ENCODE peak calls at places on chromosomes 4 and X, in seven cellular contexts. T is GM12878, G is HCT116, O is K562, E is SK-N-SH, V is H1, D is HepG2. L is an unnamed sample.

GRCh38 chr4:140037353-140038030 is 116.5 kb downstream of the MAML3 start:
- DNase-seq in T (no peak), G (no peak), O (no peak), E (no peak), V (no peak), D (peak; percentile 77), L (peak; percentile 13)

GRCh38 chrX:71056857-71057256 is 11.3 kb downstream of the SNX12 start:
- DNase-seq in T (no peak), G (no peak), O (no peak), E (no peak), V (no peak), D (no peak), L (no peak)

GRCh38 chrX:74492720-74493201 is 71.5 kb downstream of the SLC16A2 start:
- DNase-seq in T (no peak), G (no peak), O (peak; percentile 1), E (peak; percentile 16), V (no peak), D (no peak), L (no peak)

GRCh38 chr4:140756292-140757219 is at the start of gene TBC1D9:
- DNase-seq in T (peak; percentile 25), G (peak; percentile 86), O (peak; percentile 9), E (peak; percentile 81), V (peak; percentile 91), D (peak; percentile 68), L (peak; percentile 34)

GRCh38 chr4:184762100-184762499 is 28.2 kb upstream of the CENPU start:
- DNase-seq in T (peak; percentile 50), G (no peak), O (no peak), E (no peak), V (no peak), D (no peak), L (no peak)

GRCh38 chr4:109588176-109588575 is 28.1 kb downstream of the MCUB start:
- DNase-seq in T (peak; percentile 58), G (no peak), O (no peak), E (no peak), V (no peak), D (no peak), L (no peak)

GRCh38 chrX:150364347-150365050 is 1.4 kb downstream of the MAMLD1 start:
- DNase-seq in T (no peak), G (no peak), O (no peak), E (peak; percentile 59), V (no peak), D (no peak), L (no peak)

GRCh38 chr4:76373919-76374552 is 46.9 kb downstream of the CCDC158 start:
- DNase-seq in T (no peak), G (no peak), O (no peak), E (no peak), V (no peak), D (no peak), L (no peak)

GRCh38 chr4:53100801-53101581 is 238.9 kb downstream of the RASL11B start:
- DNase-seq in T (no peak), G (no peak), O (no peak), E (no peak), V (no peak), D (no peak), L (no peak)

GRCh38 chr4:25827897-25828296 is 34.9 kb downstream of the SEL1L3 start:
- DNase-seq in T (no peak), G (no peak), O (no peak), E (no peak), V (no peak), D (no peak), L (no peak)

GRCh38 chrX:93259029-93259428 is 414.3 kb downstream of the NAP1L3 start:
- DNase-seq in T (no peak), G (no peak), O (no peak), E (no peak), V (no peak), D (no peak), L (no peak)

GRCh38 chrX:87571965-87572364 is 54.4 kb downstream of the KLHL4 start:
- DNase-seq in T (no peak), G (no peak), O (no peak), E (no peak), V (no peak), D (no peak), L (no peak)

GRCh38 chr4:41217373-41217772 is 3.0 kb upstream of the APBB2 start:
- DNase-seq in T (no peak), G (no peak), O (no peak), E (no peak), V (no peak), D (no peak), L (no peak)

GRCh38 chrX:147958316-147958715 is 22.8 kb upstream of the FMR1NB start:
- DNase-seq in T (no peak), G (no peak), O (no peak), E (no peak), V (no peak), D (no peak), L (no peak)

GRCh38 chr4:188971125-188971524 is 831.9 kb downstream of the TRIML1 start:
- DNase-seq in T (no peak), G (peak; percentile 13), O (no peak), E (peak; percentile 9), V (no peak), D (no peak), L (no peak)

GRCh38 chrX:15515931-15516330 is 15.3 kb downstream of the BMX start:
- DNase-seq in T (no peak), G (no peak), O (peak; percentile 87), E (no peak), V (no peak), D (no peak), L (no peak)

GRCh38 chr4:154433543-154433942 is 58.1 kb downstream of the DCHS2 start:
- DNase-seq in T (no peak), G (no peak), O (no peak), E (no peak), V (no peak), D (no peak), L (no peak)
- TF ChIP-seq JUND in T (no peak), G (no peak), O (no peak), E (no peak), V (no peak), D (no peak), L (no peak)

DNA sequence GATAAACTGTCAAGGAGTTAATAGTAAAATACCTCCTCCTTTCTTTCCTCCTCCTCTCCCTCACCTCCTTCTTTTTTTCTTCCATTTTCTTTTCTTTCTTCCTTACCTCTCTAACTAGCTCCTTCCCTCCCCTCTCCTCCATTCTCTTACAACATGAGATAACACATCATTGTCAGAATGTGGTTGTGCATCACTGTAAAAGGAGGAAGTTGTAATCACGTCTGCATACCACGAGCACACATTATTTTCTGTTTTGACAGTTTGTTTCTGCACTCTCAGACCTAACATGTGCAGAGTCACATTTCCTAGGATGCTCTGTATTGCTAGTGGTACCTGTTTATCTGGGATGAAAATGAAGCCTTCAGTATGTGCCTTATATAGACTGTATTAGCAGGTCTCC is 9.1 kb downstream of the SLIT2 start:
- DNase-seq in T (no peak), G (no peak), O (no peak), E (no peak), V (no peak), D (no peak), L (no peak)
- TF ChIP-seq JUND in T (no peak), G (no peak), O (no peak), E (no peak), V (no peak), D (no peak), L (no peak)

DNA sequence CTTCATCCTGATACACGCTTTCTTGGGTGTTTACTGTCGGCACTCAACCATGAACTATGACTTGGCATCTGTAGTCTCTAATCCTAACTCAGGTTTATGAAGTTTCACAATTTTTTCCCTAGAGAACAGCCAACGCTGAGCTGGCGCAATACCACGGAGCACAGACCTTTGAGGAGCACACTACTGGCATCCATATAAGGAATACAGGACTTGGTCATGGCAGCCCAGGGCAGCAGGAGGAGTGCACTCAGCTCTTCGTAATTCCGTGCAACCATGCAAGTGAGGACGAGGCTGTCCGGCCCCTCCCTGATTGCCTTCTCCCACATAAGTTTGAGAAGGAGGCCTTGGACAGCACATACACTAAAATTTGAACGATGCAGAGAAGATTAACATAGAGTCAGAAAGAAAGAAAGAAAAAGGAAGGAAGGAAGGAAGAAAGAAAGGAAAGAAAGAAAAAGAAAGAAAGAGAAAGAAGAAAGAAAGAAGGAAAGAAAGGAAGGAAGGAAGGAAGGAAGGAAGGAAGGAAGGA is 41.0 kb upstream of the PDLIM5 start:
- DNase-seq in T (no peak), G (no peak), O (peak; percentile 28), E (no peak), V (no peak), D (peak; percentile 76), L (peak; percentile 12)
- TF ChIP-seq JUND in T (no peak), G (no peak), O (no peak), E (no peak), V (no peak), D (no peak), L (no peak)

GRCh38 chr4:75015627-75016026 is 82.7 kb downstream of the PARM1 start:
- DNase-seq in T (no peak), G (no peak), O (no peak), E (no peak), V (no peak), D (no peak), L (no peak)

GRCh38 chr4:75009138-75009537 is 76.2 kb downstream of the PARM1 start:
- DNase-seq in T (no peak), G (no peak), O (no peak), E (no peak), V (no peak), D (no peak), L (no peak)

GRCh38 chr4:75016472-75016871 is 83.6 kb downstream of the PARM1 start:
- DNase-seq in T (no peak), G (no peak), O (no peak), E (no peak), V (no peak), D (no peak), L (no peak)

GRCh38 chr4:75007891-75008290 is 75.0 kb downstream of the PARM1 start:
- DNase-seq in T (no peak), G (no peak), O (no peak), E (no peak), V (peak; percentile 19), D (no peak), L (no peak)

GRCh38 chr4:75011131-75011795 is 78.3 kb downstream of the PARM1 start:
- DNase-seq in T (no peak), G (no peak), O (no peak), E (no peak), V (no peak), D (no peak), L (no peak)
- TF ChIP-seq JUND in T (no peak), G (no peak), O (no peak), E (no peak), V (no peak), D (no peak), L (no peak)

DNA sequence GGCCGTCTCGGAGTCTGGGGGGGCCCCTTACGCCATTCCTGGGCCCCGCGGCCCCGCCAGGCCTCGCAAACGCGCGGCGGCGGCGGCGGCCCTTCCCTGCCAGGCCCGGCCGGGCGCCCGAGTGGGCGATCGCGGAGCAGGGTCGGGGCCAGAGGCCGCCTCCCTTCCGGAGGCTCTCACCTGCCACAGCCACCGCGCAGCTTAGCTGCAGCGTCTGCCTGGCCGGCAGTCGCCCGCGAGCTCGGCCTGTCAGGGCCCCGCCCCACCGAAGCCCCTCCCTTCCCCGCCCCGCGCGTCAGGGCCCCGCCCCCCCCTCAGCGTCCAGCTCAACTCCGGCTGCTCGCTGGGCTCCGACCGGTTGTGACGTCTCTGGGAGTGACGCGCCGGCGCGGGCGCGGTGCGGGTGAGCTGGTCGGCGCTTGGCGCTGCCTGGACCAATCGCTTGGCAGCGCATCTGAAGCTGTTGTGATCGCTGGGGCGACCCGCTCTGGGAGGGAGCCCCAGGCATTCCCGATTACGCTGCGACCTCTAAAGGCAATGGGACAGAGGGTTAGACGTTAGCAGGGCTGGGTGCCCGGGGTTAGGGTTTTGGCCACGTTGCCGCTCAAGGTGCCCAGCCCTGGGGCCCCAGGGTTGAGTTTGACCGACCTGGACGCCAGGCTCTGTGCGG is at the start of gene SLC10A3:
- DNase-seq in T (peak; percentile 67), G (peak; percentile 89), O (peak; percentile 96), E (peak; percentile 93), V (peak; percentile 78), D (peak; percentile 87), L (peak; percentile 91)
- TF ChIP-seq JUND in T (no peak), G (no peak), O (no peak), E (no peak), V (no peak), D (no peak), L (no peak)

L was measured in T47D.